ENCODE peak calls at places on chromosomes 13 and 19, in four cellular contexts. I, Q, R and Y are unnamed samples.

GRCh38 chr13:26599885-26600284 is 42.4 kb downstream of the WASF3 start:
- DNase-seq in I (no peak), Q (no peak), R (no peak), Y (no peak)

GRCh38 chr19:58554494-58555368 is at the start of gene CHMP2A:
- DNase-seq in I (peak), Q (no peak), R (peak), Y (peak)

GRCh38 chr19:35119091-35119490 is 3.5 kb downstream of the FXYD3 start:
- DNase-seq in I (no peak), Q (no peak), R (no peak), Y (no peak)

GRCh38 chr13:36685912-36686311 is 12.1 kb downstream of the SERTM1 start:
- DNase-seq in I (no peak), Q (no peak), R (no peak), Y (no peak)

GRCh38 chr19:1284293-1284978 is 1.2 kb upstream of the EFNA2 start:
- DNase-seq in I (no peak), Q (no peak), R (no peak), Y (no peak)

GRCh38 chr13:75250526-75251183 is 231.3 kb downstream of the TBC1D4 start:
- DNase-seq in I (no peak), Q (peak), R (no peak), Y (no peak)

GRCh38 chr13:105465745-105466144 is 1069.7 kb downstream of the EFNB2 start:
- DNase-seq in I (no peak), Q (no peak), R (no peak), Y (no peak)

GRCh38 chr19:30620354-30620753 is 248.2 kb downstream of the ZNF536 start:
- DNase-seq in I (no peak), Q (no peak), R (no peak), Y (no peak)

GRCh38 chr19:6737284-6737872 is at the start of gene GPR108:
- DNase-seq in I (peak), Q (peak), R (peak), Y (peak)

GRCh38 chr13:110957931-110958330 is 43.1 kb upstream of the ANKRD10 start:
- DNase-seq in I (no peak), Q (no peak), R (no peak), Y (no peak)

GRCh38 chr19:15159251-15159650 is 41.5 kb downstream of the NOTCH3 start:
- DNase-seq in I (no peak), Q (no peak), R (no peak), Y (peak)

GRCh38 chr13:106151056-106151699 is 384.3 kb downstream of the EFNB2 start:
- DNase-seq in I (peak), Q (peak), R (peak), Y (no peak)

GRCh38 chr13:103952183-103952582 is 886.0 kb upstream of the SLC10A2 start:
- DNase-seq in I (no peak), Q (no peak), R (no peak), Y (no peak)

GRCh38 chr19:19236173-19236572 is 24.4 kb downstream of the NCAN start:
- DNase-seq in I (no peak), Q (no peak), R (no peak), Y (no peak)

GRCh38 chr19:19239675-19240074 is 27.9 kb downstream of the NCAN start:
- DNase-seq in I (no peak), Q (no peak), R (no peak), Y (no peak)

GRCh38 chr19:19234220-19234816 is 22.6 kb downstream of the NCAN start:
- DNase-seq in I (no peak), Q (no peak), R (no peak), Y (no peak)

GRCh38 chr19:19240476-19240875 is 28.7 kb downstream of the NCAN start:
- DNase-seq in I (no peak), Q (no peak), R (no peak), Y (no peak)

GRCh38 chr19:19238126-19238894 is 26.6 kb downstream of the NCAN start:
- DNase-seq in I (no peak), Q (no peak), R (no peak), Y (no peak)
- H3K4me3 ChIP-seq in I (no peak), Q (no peak), R (no peak), Y (no peak)

DNA sequence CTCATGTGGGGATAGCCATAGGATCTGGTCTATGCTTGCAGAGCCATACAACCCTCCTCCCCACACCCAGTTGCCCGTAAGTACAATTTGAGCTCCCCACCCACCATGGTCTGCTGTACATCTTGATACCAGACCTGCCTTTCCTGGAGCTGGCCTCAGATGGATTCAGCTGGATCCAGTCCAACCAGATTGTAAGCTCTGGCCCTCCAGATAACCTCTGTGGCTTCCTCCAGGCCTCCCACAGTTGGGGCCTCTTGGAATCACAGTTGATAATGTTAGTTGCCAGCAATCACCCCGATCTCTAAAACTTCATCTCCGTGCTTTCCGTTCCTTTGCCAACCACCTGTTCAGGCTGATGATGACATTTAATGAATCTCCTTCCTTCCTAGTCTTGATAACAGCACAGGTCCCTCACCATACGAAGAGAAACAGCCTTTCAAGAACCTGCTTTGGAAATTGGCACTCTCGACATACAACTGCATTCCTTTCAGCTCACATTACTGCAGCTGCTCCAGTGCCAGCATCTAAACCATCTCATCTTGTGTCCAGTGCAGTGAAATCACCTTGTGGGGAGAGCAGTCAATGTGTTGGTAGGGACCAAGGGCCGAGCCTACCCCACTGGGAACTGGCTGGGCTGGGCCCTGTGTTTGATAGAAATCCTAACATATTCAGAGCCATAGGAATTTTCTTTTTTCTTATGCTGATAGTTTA is 15.1 kb upstream of the FOXO1 start:
- DNase-seq in I (no peak), Q (no peak), R (no peak), Y (no peak)
- H3K4me3 ChIP-seq in I (no peak), Q (no peak), R (no peak), Y (no peak)

DNA sequence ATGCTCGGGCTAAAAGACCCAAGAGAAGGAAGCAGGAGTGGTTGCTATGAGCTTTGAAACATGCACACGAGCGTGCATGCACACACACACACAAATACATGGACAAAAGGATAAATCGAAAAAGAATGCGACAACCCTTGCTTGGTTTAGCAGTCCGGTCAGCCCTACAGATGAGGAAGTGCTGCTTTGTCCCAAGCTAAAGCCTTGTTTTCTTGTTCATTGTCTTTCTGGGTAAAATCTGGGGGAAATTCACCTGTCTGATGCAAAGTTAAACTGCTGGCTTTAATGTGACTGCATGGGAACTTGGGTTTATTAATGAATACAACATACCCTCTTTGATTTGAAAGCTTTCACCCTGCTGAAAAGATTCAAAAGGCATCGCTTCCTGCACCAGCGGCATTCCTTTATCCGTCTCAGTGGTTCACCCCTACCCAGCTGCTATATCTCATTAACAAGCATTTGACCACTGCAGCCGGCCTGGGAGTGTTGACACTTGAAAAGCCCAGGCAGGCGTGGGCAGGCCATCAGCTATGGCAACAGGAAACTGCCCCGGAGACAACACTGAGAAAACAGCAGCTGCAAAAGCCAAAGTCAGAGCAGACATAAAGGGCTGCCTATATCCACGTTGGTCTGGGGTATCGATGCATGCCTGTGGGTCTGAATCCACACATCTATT is 301.7 kb downstream of the NDFIP2 start:
- DNase-seq in I (peak), Q (no peak), R (no peak), Y (no peak)
- H3K4me3 ChIP-seq in I (no peak), Q (no peak), R (no peak), Y (no peak)

DNA sequence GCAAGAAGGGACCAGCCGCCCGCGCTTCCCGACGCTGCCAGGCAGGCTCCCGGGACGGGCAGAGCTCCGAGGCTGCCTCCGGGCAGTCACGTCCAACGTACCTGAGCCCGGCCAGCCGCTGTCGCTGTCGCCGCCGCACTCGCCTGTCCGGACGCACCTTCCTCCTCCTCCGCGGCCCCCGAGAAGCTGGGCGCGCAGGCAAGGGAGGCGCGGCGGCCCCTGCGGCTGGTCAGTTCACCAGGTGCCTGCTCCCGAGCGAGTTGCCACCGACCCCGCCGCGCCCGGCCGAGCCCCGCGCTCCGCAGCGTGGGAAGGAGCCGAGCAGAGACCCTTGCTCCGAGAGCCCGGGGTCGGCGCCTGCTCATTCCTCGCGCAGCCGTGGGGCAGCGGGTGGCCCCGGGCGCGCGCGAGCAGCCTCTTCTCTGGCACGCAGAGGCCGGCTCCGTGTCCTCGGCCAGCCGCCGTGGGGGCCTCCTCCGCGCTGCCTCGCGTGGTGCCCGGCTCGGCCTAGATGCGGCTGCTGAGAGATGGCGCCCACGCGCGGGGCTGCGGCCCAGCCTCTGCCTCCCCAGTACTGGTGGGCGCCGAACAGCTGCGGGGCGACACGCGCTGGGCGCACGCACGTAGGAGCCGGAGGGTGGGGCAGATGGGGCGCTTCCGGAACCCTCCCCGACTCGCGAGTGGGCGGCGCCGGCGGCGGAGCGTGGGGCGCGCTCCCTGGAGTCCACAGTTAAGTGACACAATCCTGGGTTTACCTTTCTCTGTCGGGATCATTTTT is 419.4 kb downstream of the UQCRFS1 start:
- DNase-seq in I (no peak), Q (no peak), R (no peak), Y (no peak)
- H3K4me3 ChIP-seq in I (peak), Q (no peak), R (no peak), Y (no peak)

GRCh38 chr13:21817878-21818277 is 147.0 kb downstream of the FGF9 start:
- DNase-seq in I (no peak), Q (no peak), R (no peak), Y (no peak)

GRCh38 chr13:21813844-21814243 is 143.0 kb downstream of the FGF9 start:
- DNase-seq in I (no peak), Q (no peak), R (no peak), Y (no peak)

GRCh38 chr13:21813110-21813509 is 142.2 kb downstream of the FGF9 start:
- DNase-seq in I (no peak), Q (no peak), R (no peak), Y (no peak)

DNA sequence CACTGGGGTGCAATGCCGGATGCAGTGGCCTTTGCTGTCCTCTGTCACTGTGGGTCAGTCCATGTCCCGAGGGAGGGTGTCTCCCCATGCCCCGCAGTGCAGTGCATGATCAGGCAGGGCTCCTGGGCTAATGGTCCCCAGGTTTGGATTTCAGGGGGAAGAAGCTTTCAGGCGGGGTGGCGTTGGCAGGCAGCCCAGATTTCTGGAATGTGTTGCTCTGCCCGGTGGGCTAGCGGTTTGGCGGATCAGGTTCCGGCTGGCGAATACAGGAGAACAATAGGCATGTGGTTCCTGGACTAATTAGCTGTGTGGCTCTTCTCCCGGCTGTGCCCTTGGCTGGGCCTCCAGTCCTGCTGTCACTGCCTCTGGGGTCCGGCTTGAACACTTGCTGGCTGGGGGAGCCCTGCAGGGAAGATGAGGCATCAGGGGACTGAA is 141.3 kb downstream of the FGF9 start:
- DNase-seq in I (peak), Q (no peak), R (no peak), Y (no peak)
- H3K4me3 ChIP-seq in I (no peak), Q (no peak), R (no peak), Y (no peak)

GRCh38 chr19:49340069-49340864 is 5.1 kb downstream of the CD37 start:
- DNase-seq in I (peak), Q (no peak), R (no peak), Y (no peak)
- H3K4me3 ChIP-seq in I (peak), Q (no peak), R (no peak), Y (no peak)